ENCODE peak calls at places on chromosomes 13 and 19, in six cellular contexts. One of them, this sample, is unnamed.

GRCh38 chr19:30202060-30202600 is 170.1 kb upstream of the ZNF536 start:
- DNase-seq in hypothalamus: no peak
- DNase-seq in stromal cell of bone marrow: no peak
- DNase-seq in HFF-Myc: no peak
- DNase-seq in left ventricle myocardium inferior: no peak
- DNase-seq in iris pigment epithelial cell: no peak
- DNase-seq in this sample: no peak

GRCh38 chr13:30593001-30593400 is 24.7 kb upstream of the USPL1 start:
- DNase-seq in hypothalamus: no peak
- DNase-seq in stromal cell of bone marrow: no peak
- DNase-seq in HFF-Myc: no peak
- DNase-seq in left ventricle myocardium inferior: no peak
- DNase-seq in iris pigment epithelial cell: no peak
- DNase-seq in this sample: no peak

GRCh38 chr13:24011266-24011665 is 114.0 kb upstream of the C1QTNF9B start:
- DNase-seq in hypothalamus: no peak
- DNase-seq in stromal cell of bone marrow: no peak
- DNase-seq in HFF-Myc: no peak
- DNase-seq in left ventricle myocardium inferior: no peak
- DNase-seq in iris pigment epithelial cell: no peak
- DNase-seq in this sample: no peak

GRCh38 chr19:18202759-18203407 is 959 bp downstream of the RAB3A start:
- DNase-seq in hypothalamus: peak
- DNase-seq in stromal cell of bone marrow: no peak
- DNase-seq in HFF-Myc: no peak
- DNase-seq in left ventricle myocardium inferior: no peak
- DNase-seq in iris pigment epithelial cell: peak
- DNase-seq in this sample: peak

GRCh38 chr19:17530586-17530985 is 19.1 kb downstream of the PGLS start:
- DNase-seq in hypothalamus: no peak
- DNase-seq in stromal cell of bone marrow: no peak
- DNase-seq in HFF-Myc: no peak
- DNase-seq in left ventricle myocardium inferior: no peak
- DNase-seq in iris pigment epithelial cell: no peak
- DNase-seq in this sample: peak

GRCh38 chr19:7520131-7521051 is 2.0 kb upstream of the MCOLN1 start:
- DNase-seq in hypothalamus: peak
- DNase-seq in stromal cell of bone marrow: no peak
- DNase-seq in HFF-Myc: no peak
- DNase-seq in left ventricle myocardium inferior: no peak
- DNase-seq in iris pigment epithelial cell: no peak
- DNase-seq in this sample: no peak

GRCh38 chr19:16902545-16902944 is 13.7 kb downstream of the F2RL3 start:
- DNase-seq in hypothalamus: no peak
- DNase-seq in stromal cell of bone marrow: no peak
- DNase-seq in HFF-Myc: no peak
- DNase-seq in left ventricle myocardium inferior: no peak
- DNase-seq in iris pigment epithelial cell: no peak
- DNase-seq in this sample: no peak

GRCh38 chr13:64369121-64369520 is 2861.0 kb downstream of the PCDH9 start:
- DNase-seq in hypothalamus: no peak
- DNase-seq in stromal cell of bone marrow: no peak
- DNase-seq in HFF-Myc: no peak
- DNase-seq in left ventricle myocardium inferior: no peak
- DNase-seq in iris pigment epithelial cell: peak
- DNase-seq in this sample: no peak

GRCh38 chr19:45114116-45114515 is 21.1 kb downstream of the PPP1R37 start:
- DNase-seq in hypothalamus: no peak
- DNase-seq in stromal cell of bone marrow: no peak
- DNase-seq in HFF-Myc: no peak
- DNase-seq in left ventricle myocardium inferior: no peak
- DNase-seq in iris pigment epithelial cell: no peak
- DNase-seq in this sample: peak

GRCh38 chr19:46303702-46304397 is 7.0 kb downstream of the HIF3A start:
- DNase-seq in hypothalamus: no peak
- DNase-seq in stromal cell of bone marrow: no peak
- DNase-seq in HFF-Myc: no peak
- DNase-seq in left ventricle myocardium inferior: peak
- DNase-seq in iris pigment epithelial cell: peak
- DNase-seq in this sample: no peak

GRCh38 chr13:63198076-63198475 is 1782.4 kb upstream of the PCDH20 start:
- DNase-seq in hypothalamus: no peak
- DNase-seq in stromal cell of bone marrow: peak
- DNase-seq in HFF-Myc: no peak
- DNase-seq in left ventricle myocardium inferior: no peak
- DNase-seq in iris pigment epithelial cell: peak
- DNase-seq in this sample: peak

GRCh38 chr13:71005919-71006318 is 861.1 kb downstream of the DACH1 start:
- DNase-seq in hypothalamus: no peak
- DNase-seq in stromal cell of bone marrow: no peak
- DNase-seq in HFF-Myc: no peak
- DNase-seq in left ventricle myocardium inferior: no peak
- DNase-seq in iris pigment epithelial cell: no peak
- DNase-seq in this sample: no peak

GRCh38 chr19:46591254-46591653 is 9.9 kb upstream of the CALM3 start:
- DNase-seq in hypothalamus: no peak
- DNase-seq in stromal cell of bone marrow: no peak
- DNase-seq in HFF-Myc: no peak
- DNase-seq in left ventricle myocardium inferior: no peak
- DNase-seq in iris pigment epithelial cell: no peak
- DNase-seq in this sample: no peak

GRCh38 chr19:8423821-8424223 is 10.7 kb downstream of the MARCHF2 start:
- DNase-seq in hypothalamus: peak
- DNase-seq in stromal cell of bone marrow: peak
- DNase-seq in HFF-Myc: peak
- DNase-seq in left ventricle myocardium inferior: peak
- DNase-seq in iris pigment epithelial cell: peak
- DNase-seq in this sample: no peak

GRCh38 chr13:113771709-113772331 is 12.8 kb downstream of the TMEM255B start:
- DNase-seq in hypothalamus: no peak
- DNase-seq in stromal cell of bone marrow: no peak
- DNase-seq in HFF-Myc: no peak
- DNase-seq in left ventricle myocardium inferior: no peak
- DNase-seq in iris pigment epithelial cell: peak
- DNase-seq in this sample: no peak

GRCh38 chr19:1295169-1296012 is 9.7 kb downstream of the EFNA2 start:
- DNase-seq in hypothalamus: no peak
- DNase-seq in stromal cell of bone marrow: no peak
- DNase-seq in HFF-Myc: no peak
- DNase-seq in left ventricle myocardium inferior: no peak
- DNase-seq in iris pigment epithelial cell: no peak
- DNase-seq in this sample: no peak

GRCh38 chr13:72586519-72586918 is 140.9 kb downstream of the MZT1 start:
- DNase-seq in hypothalamus: no peak
- DNase-seq in stromal cell of bone marrow: no peak
- DNase-seq in HFF-Myc: no peak
- DNase-seq in left ventricle myocardium inferior: no peak
- DNase-seq in iris pigment epithelial cell: peak
- DNase-seq in this sample: no peak

GRCh38 chr13:26019241-26019640 is 32.6 kb downstream of the SHISA2 start:
- DNase-seq in hypothalamus: no peak
- DNase-seq in stromal cell of bone marrow: no peak
- DNase-seq in HFF-Myc: no peak
- DNase-seq in left ventricle myocardium inferior: no peak
- DNase-seq in iris pigment epithelial cell: no peak
- DNase-seq in this sample: no peak

GRCh38 chr13:73254827-73255226 is 196.0 kb downstream of the KLF5 start:
- DNase-seq in hypothalamus: no peak
- DNase-seq in stromal cell of bone marrow: no peak
- DNase-seq in HFF-Myc: no peak
- DNase-seq in left ventricle myocardium inferior: no peak
- DNase-seq in iris pigment epithelial cell: peak
- DNase-seq in this sample: no peak

GRCh38 chr13:40676007-40676406 is 9.6 kb upstream of the FOXO1 start:
- DNase-seq in hypothalamus: no peak
- DNase-seq in stromal cell of bone marrow: no peak
- DNase-seq in HFF-Myc: no peak
- DNase-seq in left ventricle myocardium inferior: no peak
- DNase-seq in iris pigment epithelial cell: no peak
- DNase-seq in this sample: no peak

GRCh38 chr13:101115762-101116161 is 300.5 kb downstream of the NALCN start:
- DNase-seq in hypothalamus: no peak
- DNase-seq in stromal cell of bone marrow: peak
- DNase-seq in HFF-Myc: no peak
- DNase-seq in left ventricle myocardium inferior: no peak
- DNase-seq in iris pigment epithelial cell: peak
- DNase-seq in this sample: no peak

GRCh38 chr19:389246-389934 is 19.6 kb downstream of the C2CD4C start:
- DNase-seq in hypothalamus: no peak
- DNase-seq in stromal cell of bone marrow: no peak
- DNase-seq in HFF-Myc: no peak
- DNase-seq in left ventricle myocardium inferior: no peak
- DNase-seq in iris pigment epithelial cell: no peak
- DNase-seq in this sample: peak

GRCh38 chr19:35545855-35546381 is 492 bp downstream of the TMEM147 start:
- DNase-seq in hypothalamus: no peak
- DNase-seq in stromal cell of bone marrow: no peak
- DNase-seq in HFF-Myc: no peak
- DNase-seq in left ventricle myocardium inferior: peak
- DNase-seq in iris pigment epithelial cell: peak
- DNase-seq in this sample: peak